ENCODE peak calls at places on chromosomes 6 and 20, in four cellular contexts. H, V, T and Y are unnamed samples.

GRCh38 chr20:39132511-39132910 is 170.4 kb downstream of the DHX35 start:
- DNase-seq in V (no peak), T (no peak), H (no peak), Y (no peak)

GRCh38 chr6:119137194-119138072 is 59.0 kb upstream of the FAM184A start:
- DNase-seq in T (peak), V (peak), H (no peak), Y (peak)

GRCh38 chr20:41098703-41099250 is 38.6 kb upstream of the PLCG1 start:
- DNase-seq in H (no peak), V (peak), T (peak), Y (peak)

GRCh38 chr6:113458368-113459010 is 398.7 kb upstream of the MARCKS start:
- DNase-seq in V (peak), H (no peak), T (peak), Y (no peak)

GRCh38 chr6:11532097-11532496 is 5.5 kb upstream of the TMEM170B start:
- DNase-seq in H (no peak), V (peak), T (no peak), Y (no peak)

GRCh38 chr20:63522091-63522868 is 1.7 kb downstream of the PPDPF start:
- DNase-seq in T (no peak), H (no peak), V (no peak), Y (no peak)

GRCh38 chr20:53763707-53764415 is 170.2 kb upstream of the ZNF217 start:
- DNase-seq in T (peak), H (peak), V (peak), Y (no peak)

GRCh38 chr6:17584241-17584803 is 15.8 kb upstream of the FAM8A1 start:
- DNase-seq in H (peak), V (peak), T (peak), Y (peak)

DNA sequence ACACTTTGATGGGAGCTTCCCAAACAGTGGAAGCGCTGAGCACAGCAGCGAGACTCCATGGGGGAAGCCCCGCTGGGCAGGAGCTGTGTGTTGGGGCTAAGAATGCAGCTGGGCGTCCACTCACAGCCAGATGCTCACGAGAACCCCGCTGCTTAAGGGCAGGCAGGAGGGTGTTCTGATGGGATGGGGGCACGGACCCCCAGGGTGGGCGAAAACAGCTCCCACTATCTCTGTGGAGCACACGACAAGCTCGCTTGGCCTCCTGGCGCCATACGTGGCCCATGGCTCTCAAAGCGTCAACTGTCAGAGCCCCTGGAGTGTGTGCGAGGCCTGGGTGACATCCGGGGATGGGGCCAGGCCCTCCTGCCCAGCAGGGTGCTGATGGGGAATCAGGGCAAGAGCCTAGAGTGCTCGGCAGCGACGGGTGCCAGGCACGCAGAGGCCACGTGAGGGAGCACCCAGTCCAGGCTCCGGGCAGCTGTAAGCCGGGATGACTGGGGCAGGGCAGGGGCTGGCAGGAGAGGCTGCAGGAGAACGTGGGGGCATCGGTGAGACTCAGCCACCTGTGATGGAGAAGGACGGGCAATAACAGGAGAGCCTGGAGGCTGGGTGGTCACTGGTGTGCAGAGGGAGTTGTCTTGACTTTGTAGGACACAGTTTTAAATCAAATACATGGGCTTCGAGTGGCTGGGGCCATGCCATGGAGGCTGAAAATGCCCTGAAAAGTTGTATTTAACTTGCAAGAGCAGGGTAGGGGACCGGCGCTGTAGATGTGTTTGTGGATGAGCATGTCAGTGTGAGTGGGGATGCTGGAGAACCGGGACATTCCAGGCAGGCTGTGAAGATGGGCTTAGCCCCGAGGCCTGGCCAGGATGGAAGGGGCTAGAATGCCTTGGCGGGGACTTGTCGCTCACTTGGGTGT is 27.3 kb downstream of the PYGB start:
- DNase-seq in V (no peak), T (no peak), H (no peak), Y (no peak)
- H3K23ac ChIP-seq in V (no peak), T (no peak), H (no peak), Y (no peak)

DNA sequence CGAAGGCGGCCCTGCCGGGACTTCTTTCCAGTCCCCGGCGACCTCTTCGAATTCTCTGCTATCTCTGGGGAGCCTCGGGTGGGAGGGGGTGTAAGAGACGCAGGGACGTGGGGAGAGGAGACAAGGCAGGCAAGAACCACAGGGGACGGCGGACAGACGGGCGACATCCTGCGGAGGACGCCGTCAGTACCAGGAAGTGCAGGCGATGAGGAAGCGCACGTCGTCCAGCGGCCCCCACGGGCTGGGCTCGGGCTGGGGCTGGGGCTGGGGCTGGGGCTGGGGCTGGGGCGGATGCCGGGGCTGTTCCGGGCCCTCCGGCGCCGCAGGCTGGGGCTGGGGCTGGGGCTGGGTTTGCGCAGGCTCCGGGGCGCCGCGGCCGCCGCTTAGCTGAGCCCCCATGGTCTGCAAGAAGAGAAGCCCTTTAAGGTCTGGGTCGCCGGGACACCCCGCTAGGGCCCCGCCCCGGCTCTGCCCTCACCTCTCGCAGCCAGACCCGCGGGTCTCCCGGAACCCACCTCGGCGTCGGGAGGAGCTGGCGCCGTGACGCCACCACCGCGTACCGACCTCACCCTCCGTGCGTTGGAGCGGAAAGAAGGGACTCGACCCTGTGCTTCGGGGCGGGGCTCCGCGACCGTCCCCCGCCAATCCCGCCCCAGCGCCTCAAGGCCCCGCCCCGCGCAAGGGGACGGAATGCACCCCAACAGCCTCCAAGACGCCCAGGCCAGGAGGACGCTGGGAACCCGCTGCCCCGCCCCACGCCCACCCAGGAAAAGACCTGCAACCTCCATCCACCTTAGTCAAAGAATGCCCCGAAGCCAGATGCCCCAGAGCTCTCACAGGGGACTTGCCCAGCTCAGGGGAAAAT is at the start of gene MMP24OS:
- DNase-seq in V (peak), H (peak), T (peak), Y (peak)
- H3K23ac ChIP-seq in V (no peak), H (peak), T (peak), Y (no peak)

GRCh38 chr6:154920502-154921200 is 74.5 kb upstream of the TIAM2 start:
- DNase-seq in T (no peak), V (no peak), H (no peak), Y (no peak)

GRCh38 chr6:154921482-154921881 is 73.6 kb upstream of the TIAM2 start:
- DNase-seq in T (no peak), V (no peak), H (no peak), Y (no peak)

GRCh38 chr6:154926366-154926765 is 68.7 kb upstream of the TIAM2 start:
- DNase-seq in H (no peak), V (no peak), T (no peak), Y (no peak)

GRCh38 chr6:154925130-154925529 is 70.0 kb upstream of the TIAM2 start:
- DNase-seq in T (no peak), H (peak), V (no peak), Y (no peak)

GRCh38 chr6:154923199-154923869 is 71.8 kb upstream of the TIAM2 start:
- DNase-seq in H (peak), T (no peak), V (no peak), Y (peak)
- H3K23ac ChIP-seq in H (no peak), T (no peak), V (no peak), Y (no peak)

DNA sequence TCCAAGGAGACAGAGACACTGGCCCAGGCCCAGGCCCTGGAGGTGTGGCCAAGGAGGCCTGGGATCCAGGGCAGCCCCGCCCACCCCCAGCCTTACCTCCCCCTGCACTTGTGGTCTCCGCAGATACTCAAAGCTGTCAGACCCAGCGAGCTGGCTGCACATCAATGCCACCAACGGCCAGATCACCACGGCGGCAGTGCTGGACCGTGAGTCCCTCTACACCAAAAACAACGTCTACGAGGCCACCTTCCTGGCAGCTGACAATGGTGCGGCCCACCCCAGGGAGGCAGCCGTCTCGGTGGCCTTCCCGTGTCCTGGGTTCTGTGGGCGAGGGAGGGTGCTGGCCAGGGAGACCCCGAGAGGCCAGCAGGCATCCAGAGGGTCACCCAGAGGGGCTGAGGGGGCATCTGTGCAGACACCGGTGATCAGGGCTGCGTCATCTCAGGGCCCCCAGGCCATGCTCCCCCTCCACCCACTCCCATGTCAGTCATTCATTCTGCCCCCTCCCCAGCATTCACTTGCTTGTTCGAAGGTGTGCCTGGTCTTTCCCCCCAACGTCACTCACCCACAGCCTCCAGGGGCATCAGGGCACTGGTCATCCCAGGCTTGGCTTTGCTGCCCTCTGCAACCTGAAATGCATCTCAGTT is 141.3 kb downstream of the TAF4 start:
- DNase-seq in V (no peak), T (no peak), H (no peak), Y (no peak)
- H3K23ac ChIP-seq in V (no peak), T (no peak), H (no peak), Y (no peak)

DNA sequence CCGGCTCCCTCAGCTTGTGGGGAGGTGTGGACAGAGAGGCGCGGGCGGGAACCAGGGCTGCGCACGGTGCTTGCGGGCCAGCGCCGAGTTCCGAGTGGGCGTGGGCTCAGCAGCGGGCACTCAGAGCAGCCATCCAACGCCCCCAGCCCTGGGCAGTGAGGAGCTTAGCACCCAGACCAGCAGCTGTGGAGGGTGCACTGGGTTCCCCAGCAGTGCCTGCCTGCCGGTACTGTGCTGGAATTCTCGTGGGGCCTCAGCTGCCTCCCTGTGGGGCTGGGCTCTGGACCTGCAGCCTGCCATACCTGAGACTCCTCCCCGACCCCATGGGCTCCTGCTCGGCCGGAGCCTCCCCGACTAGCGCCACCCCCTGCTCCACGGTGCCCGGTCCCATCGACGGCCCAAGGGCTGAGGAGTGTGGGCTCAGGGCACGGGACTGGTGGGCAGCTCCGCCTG is 92.7 kb downstream of the MANEA start:
- DNase-seq in V (no peak), H (no peak), T (no peak), Y (no peak)
- H3K23ac ChIP-seq in V (no peak), H (no peak), T (no peak), Y (no peak)

GRCh38 chr20:49484180-49485140 is 2.0 kb upstream of the KCNB1 start:
- DNase-seq in H (peak), T (peak), V (peak), Y (peak)
- H3K23ac ChIP-seq in H (no peak), T (no peak), V (no peak), Y (no peak)